ENCODE peak calls at places on chromosome X, in six cellular contexts. T is WTC11, Z is hepatocyte, A is psoas muscle, M is nephron progenitor cell, F is endodermal cell. I is an unnamed sample.

GRCh38 chrX:132119821-132120220 is 8.0 kb downstream of the FRMD7 start:
- DNase-seq in T (no peak), Z (no peak), A (no peak), F (peak; percentile 77), M (peak; percentile 50), I (no peak)

GRCh38 chrX:7086384-7086783 is 61.1 kb upstream of the STS start:
- DNase-seq in T (no peak), M (no peak), Z (no peak), F (no peak), A (no peak), I (no peak)

GRCh38 chrX:49627030-49627777 is 28.4 kb downstream of the GAGE1 start:
- DNase-seq in T (peak; percentile 56), M (peak; percentile 3), Z (no peak), A (no peak), F (peak; percentile 77), I (no peak)

GRCh38 chrX:10597871-10598270 is 22.5 kb downstream of the MID1 start:
- DNase-seq in T (peak; percentile 25), Z (no peak), A (no peak), F (peak; percentile 71), M (no peak), I (no peak)

GRCh38 chrX:143472334-143472938 is 44.8 kb downstream of the SPANXN3 start:
- DNase-seq in M (no peak), T (no peak), Z (no peak), F (no peak), A (no peak), I (no peak)

GRCh38 chrX:3345281-3346081 is 971 bp downstream of the MXRA5 start:
- DNase-seq in Z (peak; percentile 66), T (peak; percentile 61), A (peak; percentile 61), M (peak; percentile 75), F (peak; percentile 87), I (peak; percentile 73)

GRCh38 chrX:51876441-51876840 is 17.0 kb upstream of the MAGED1 start:
- DNase-seq in A (no peak), T (no peak), Z (no peak), F (no peak), M (no peak), I (no peak)

GRCh38 chrX:110163488-110163887 is 154.4 kb downstream of the AMMECR1 start:
- DNase-seq in A (no peak), M (no peak), T (no peak), Z (no peak), F (peak; percentile 5), I (no peak)

GRCh38 chrX:39957816-39958561 is 139.8 kb downstream of the BCOR start:
- DNase-seq in M (no peak), T (no peak), A (no peak), F (no peak), Z (peak; percentile 58), I (no peak)

GRCh38 chrX:21735038-21735752 is 22.7 kb downstream of the SMPX start:
- DNase-seq in Z (no peak), M (no peak), A (no peak), F (no peak), T (no peak), I (no peak)

GRCh38 chrX:24395775-24396174 is 35.3 kb downstream of the SUPT20HL1 start:
- DNase-seq in M (peak; percentile 56), F (peak; percentile 84), T (peak; percentile 16), A (no peak), Z (peak; percentile 88), I (no peak)

GRCh38 chrX:24506082-24506481 is 41.0 kb downstream of the PDK3 start:
- DNase-seq in T (no peak), M (no peak), F (no peak), Z (peak; percentile 68), A (no peak), I (no peak)

GRCh38 chrX:13110427-13111324 is 66.3 kb upstream of the FAM9C start:
- DNase-seq in A (no peak), T (no peak), Z (peak; percentile 78), F (no peak), M (no peak), I (no peak)

GRCh38 chrX:25198253-25198652 is 182.5 kb upstream of the ARX start:
- DNase-seq in T (no peak), F (no peak), A (no peak), M (no peak), Z (no peak), I (no peak)

GRCh38 chrX:119004920-119005524 is 30.6 kb downstream of the LONRF3 start:
- DNase-seq in A (peak; percentile 74), M (peak; percentile 59), F (peak; percentile 87), Z (peak; percentile 43), T (peak; percentile 63), I (peak; percentile 62)

GRCh38 chrX:24657671-24658410 is 10.7 kb upstream of the PCYT1B start:
- DNase-seq in F (no peak), M (no peak), T (no peak), Z (no peak), A (no peak), I (no peak)

GRCh38 chrX:121365572-121366161 is 318.3 kb downstream of the GLUD2 start:
- DNase-seq in T (no peak), F (peak; percentile 55), M (no peak), Z (peak; percentile 10), A (no peak), I (no peak)

GRCh38 chrX:139932077-139932900 is 564 bp downstream of the ATP11C start:
- DNase-seq in T (peak; percentile 47), A (peak; percentile 72), M (peak; percentile 73), F (no peak), Z (peak; percentile 62), I (peak; percentile 32)

GRCh38 chrX:41459714-41460113 is 12.6 kb downstream of the NYX start:
- DNase-seq in Z (no peak), F (no peak), M (no peak), A (no peak), T (no peak), I (no peak)

GRCh38 chrX:110966839-110967238 is 129.2 kb upstream of the PAK3 start:
- DNase-seq in A (no peak), T (no peak), Z (no peak), F (no peak), M (no peak), I (no peak)

GRCh38 chrX:21373637-21374162 is 518 bp upstream of the CNKSR2 start:
- DNase-seq in M (no peak), F (no peak), A (no peak), T (no peak), Z (no peak), I (no peak)

GRCh38 chrX:15143825-15144121 is 126.1 kb downstream of the ASB9 start:
- DNase-seq in T (no peak), A (no peak), F (no peak), Z (no peak), M (no peak), I (no peak)

GRCh38 chrX:51608071-51608470 is 10.6 kb downstream of the CENPVL3 start:
- DNase-seq in M (no peak), T (no peak), A (no peak), F (no peak), Z (no peak), I (no peak)

GRCh38 chrX:137032841-137033773 is 688 bp downstream of the GPR101 start:
- DNase-seq in F (no peak), T (no peak), Z (no peak), M (no peak), A (no peak), I (no peak)

GRCh38 chrX:65451663-65452062 is 82.9 kb downstream of the LAS1L start:
- DNase-seq in T (no peak), A (no peak), Z (peak; percentile 48), M (peak; percentile 10), F (peak; percentile 55), I (no peak)

GRCh38 chrX:130091976-130092522 is 18.2 kb downstream of the ELF4 start:
- DNase-seq in F (peak; percentile 72), A (peak; percentile 62), Z (peak; percentile 32), M (no peak), T (peak; percentile 26), I (no peak)

GRCh38 chrX:132369650-132370049 is 119.2 kb downstream of the MBNL3 start:
- DNase-seq in T (no peak), F (no peak), A (no peak), Z (peak; percentile 23), M (no peak), I (no peak)

GRCh38 chrX:119690921-119691716 is 1.8 kb downstream of the SEPTIN6 start:
- DNase-seq in F (no peak), T (no peak), Z (peak; percentile 31), M (peak; percentile 20), A (no peak), I (no peak)

GRCh38 chrX:134636859-134637258 is 21.4 kb downstream of the PLAC1 start:
- DNase-seq in M (no peak), T (no peak), A (no peak), F (no peak), Z (no peak), I (no peak)

GRCh38 chrX:43949669-43950068 is 23.5 kb downstream of the NDP start:
- DNase-seq in Z (peak; percentile 52), T (peak; percentile 63), A (no peak), M (peak; percentile 59), F (peak; percentile 89), I (no peak)
- TF ChIP-seq CTCF in Z (peak; percentile 36), T (no peak), A (peak; percentile 27), M (peak; percentile 45), F (peak; percentile 73), I (peak; percentile 32)

GRCh38 chrX:53244610-53245009 is 19.6 kb upstream of the KDM5C start:
- DNase-seq in A (no peak), Z (no peak), T (no peak), F (no peak), M (no peak), I (no peak)
- TF ChIP-seq CTCF in A (peak; percentile 4), Z (peak; percentile 8), T (no peak), F (peak; percentile 59), M (no peak), I (peak; percentile 35)

DNA sequence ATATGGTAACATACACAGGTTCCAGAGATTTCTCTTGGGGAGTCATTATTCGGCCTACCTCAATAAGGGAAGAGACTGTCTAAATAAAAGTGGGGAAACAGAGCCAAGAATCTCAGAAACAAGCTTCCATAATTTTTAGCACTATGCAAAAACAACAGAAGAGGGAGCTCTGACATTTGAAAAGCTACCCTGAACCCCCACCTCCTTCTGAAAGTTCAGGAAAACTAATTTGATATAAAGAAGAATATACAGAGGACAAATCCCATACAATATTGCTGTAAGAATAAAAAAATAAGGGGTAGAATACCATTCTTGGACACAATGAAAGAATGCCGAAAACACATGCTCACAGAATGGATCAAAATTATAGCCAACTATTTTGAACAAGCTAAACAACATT is 14.3 kb upstream of the ZNF41 start:
- DNase-seq in T (no peak), F (no peak), A (no peak), M (no peak), Z (no peak), I (no peak)
- TF ChIP-seq CTCF in T (no peak), F (peak; percentile 63), A (peak; percentile 37), M (peak; percentile 5), Z (peak; percentile 44), I (no peak)

GRCh38 chrX:107541244-107541643 is 87.1 kb upstream of the PRPS1 start:
- DNase-seq in F (no peak), M (no peak), Z (peak; percentile 52), A (no peak), T (no peak), I (no peak)

GRCh38 chrX:107542500-107542899 is 85.8 kb upstream of the PRPS1 start:
- DNase-seq in T (peak; percentile 14), M (no peak), Z (peak; percentile 30), F (peak; percentile 85), A (no peak), I (no peak)

DNA sequence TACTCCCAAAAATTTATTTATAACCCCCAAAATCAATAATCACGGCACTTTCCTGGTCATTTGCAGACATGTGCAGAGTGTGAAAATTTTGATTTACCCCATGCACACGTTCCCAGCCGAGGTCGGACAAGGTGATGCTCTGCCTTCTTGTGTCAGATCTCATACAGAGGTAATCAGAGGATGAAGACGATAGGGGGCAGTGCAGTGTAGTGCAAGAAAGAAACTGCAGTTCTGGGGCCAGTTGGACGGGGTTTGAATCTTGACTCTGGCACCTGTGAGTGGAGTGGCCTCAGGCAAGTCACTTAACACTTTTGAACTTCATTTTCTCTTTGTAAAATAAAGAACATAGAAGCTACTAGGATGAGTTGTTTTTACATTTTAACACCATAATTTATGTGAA is 88.4 kb downstream of the FRMPD3 start:
- DNase-seq in T (peak; percentile 43), Z (peak; percentile 60), F (peak; percentile 89), M (peak; percentile 21), A (no peak), I (no peak)
- TF ChIP-seq CTCF in T (no peak), Z (peak; percentile 45), F (peak; percentile 75), M (peak; percentile 31), A (peak; percentile 22), I (peak; percentile 20)